ENCODE peak calls at places on chromosomes 12 and 14, in six cellular contexts. R is D341Med, Q is tibial artery, L is COR-L47, I is IMR-90, E is nephron progenitor cell. A is an unnamed sample.

GRCh38 chr14:65412881-65413738 is 580 bp downstream of the FUT8 start:
- DNase-seq in Q (no peak), E (no peak), R (peak), I (peak), L (peak), A (peak)

GRCh38 chr12:65966852-65967593 is 142.7 kb downstream of the HMGA2 start:
- DNase-seq in R (no peak), I (no peak), L (no peak), Q (no peak), E (no peak), A (no peak)

GRCh38 chr12:121989266-121989950 is 32.3 kb upstream of the BCL7A start:
- DNase-seq in I (no peak), L (peak), E (peak), Q (no peak), R (no peak), A (no peak)

GRCh38 chr12:119681139-119681538 is 13.2 kb downstream of the PRKAB1 start:
- DNase-seq in L (no peak), I (no peak), Q (no peak), E (no peak), R (no peak), A (no peak)

GRCh38 chr12:5912437-5913334 is 32.4 kb downstream of the ANO2 start:
- DNase-seq in L (no peak), R (no peak), E (peak), I (no peak), Q (peak), A (peak)

GRCh38 chr12:50597200-50598195 is 92.7 kb downstream of the DIP2B start:
- DNase-seq in E (no peak), L (no peak), I (peak), Q (no peak), R (no peak), A (peak)

GRCh38 chr14:101125719-101126375 is 222.3 kb upstream of the RTL1 start:
- DNase-seq in Q (peak), E (no peak), I (no peak), R (peak), L (no peak), A (no peak)

GRCh38 chr12:48002179-48002601 is 2.1 kb downstream of the COL2A1 start:
- DNase-seq in I (no peak), Q (no peak), L (no peak), E (peak), R (no peak), A (peak)

GRCh38 chr14:90551070-90551704 is 154.4 kb downstream of the CALM1 start:
- DNase-seq in E (no peak), Q (no peak), I (peak), R (no peak), L (no peak), A (peak)

GRCh38 chr14:69652942-69653680 is 41.7 kb downstream of the SUSD6 start:
- DNase-seq in E (no peak), L (no peak), I (peak), R (no peak), Q (no peak), A (peak)

GRCh38 chr12:11978985-11979384 is 91.8 kb upstream of the BCL2L14 start:
- DNase-seq in R (no peak), E (no peak), L (no peak), I (peak), Q (no peak), A (peak)

GRCh38 chr12:80939231-80939950 is 1.7 kb upstream of the LIN7A start:
- DNase-seq in E (no peak), L (no peak), I (no peak), R (no peak), Q (no peak), A (no peak)

GRCh38 chr12:51960488-51960887 is 9.0 kb downstream of the ACVR1B start:
- DNase-seq in I (no peak), L (no peak), R (no peak), Q (no peak), E (no peak), A (no peak)

GRCh38 chr14:61841145-61841544 is 78.9 kb downstream of the SNAPC1 start:
- DNase-seq in L (peak), I (no peak), R (no peak), Q (no peak), E (no peak), A (no peak)

GRCh38 chr12:32549675-32550079 is 129.4 kb upstream of the DNM1L start:
- DNase-seq in E (no peak), Q (no peak), R (no peak), L (no peak), I (peak), A (no peak)

GRCh38 chr14:101019974-101020710 is 116.6 kb upstream of the RTL1 start:
- DNase-seq in R (no peak), Q (peak), I (no peak), E (no peak), L (no peak), A (no peak)

GRCh38 chr12:67661311-67662011 is 12.9 kb downstream of the DYRK2 start:
- DNase-seq in Q (no peak), E (no peak), L (no peak), I (peak), R (no peak), A (peak)

GRCh38 chr12:120238839-120239445 is 26.6 kb downstream of the PXN start:
- DNase-seq in R (no peak), Q (no peak), I (no peak), E (no peak), L (no peak), A (peak)

GRCh38 chr12:97159397-97159796 is 252.3 kb downstream of the NEDD1 start:
- DNase-seq in I (no peak), L (no peak), R (no peak), E (peak), Q (no peak), A (no peak)

GRCh38 chr12:49346659-49347306 is at the start of gene DNAJC22:
- DNase-seq in Q (peak), R (peak), I (no peak), L (peak), E (peak), A (peak)

GRCh38 chr12:40209886-40210285 is 14.9 kb upstream of the LRRK2 start:
- DNase-seq in E (peak), R (no peak), L (no peak), I (no peak), Q (no peak), A (no peak)

GRCh38 chr12:71581206-71581605 is 82.4 kb downstream of the ZFC3H1 start:
- DNase-seq in I (no peak), R (no peak), L (peak), E (no peak), Q (no peak), A (no peak)

GRCh38 chr12:95385646-95386045 is 88.3 kb upstream of the METAP2 start:
- DNase-seq in R (peak), I (peak), E (no peak), L (no peak), Q (no peak), A (no peak)

GRCh38 chr14:104157303-104157928 is 19.0 kb downstream of the KIF26A start:
- DNase-seq in E (no peak), Q (no peak), R (peak), I (no peak), L (no peak), A (no peak)